ENCODE peak calls at places on chromosomes 11 and 22, in ten cellular contexts. W is heart right ventricle, L is A549, T is PC-3, X is AG09309, R is lower leg skin, G is choroid plexus epithelial cell, K is uterus, P is pancreas, Y is astrocyte of the spinal cord. A is an unnamed sample.

GRCh38 chr11:16924826-16925494 is 89.3 kb downstream of the PLEKHA7 start:
- DNase-seq in W (peak), L (peak), T (peak), X (no peak), R (peak), G (peak), K (peak), P (peak), Y (peak), A (peak)

GRCh38 chr11:6926208-6927029 is at the start of gene ZNF215:
- DNase-seq in W (peak), L (peak), T (peak), X (peak), R (no peak), G (peak), K (peak), P (peak), Y (peak), A (peak)

GRCh38 chr11:44746894-44747293 is 20.1 kb downstream of the TSPAN18 start:
- DNase-seq in W (peak), L (no peak), T (no peak), X (no peak), R (no peak), G (no peak), K (peak), P (no peak), Y (no peak), A (no peak)

GRCh38 chr11:82927264-82927880 is 25.8 kb downstream of the DDIAS start:
- DNase-seq in W (peak), L (peak), T (peak), X (peak), R (no peak), G (peak), K (peak), P (peak), Y (peak), A (peak)

GRCh38 chr11:25838918-25839611 is 492.9 kb upstream of the ANO3 start:
- DNase-seq in W (no peak), L (no peak), T (peak), X (no peak), R (no peak), G (peak), K (no peak), P (no peak), Y (no peak), A (no peak)

GRCh38 chr11:128766687-128767086 is 72.8 kb downstream of the FLI1 start:
- DNase-seq in W (peak), L (no peak), T (no peak), X (no peak), R (no peak), G (peak), K (no peak), P (no peak), Y (no peak), A (no peak)

GRCh38 chr11:9137293-9138132 is 46.1 kb upstream of the SCUBE2 start:
- DNase-seq in W (peak), L (peak), T (peak), X (no peak), R (peak), G (peak), K (peak), P (peak), Y (peak), A (peak)

GRCh38 chr22:48300877-48301276 is 1526.8 kb downstream of the BRD1 start:
- DNase-seq in W (no peak), L (no peak), T (no peak), X (no peak), R (no peak), G (no peak), K (no peak), P (no peak), Y (no peak), A (no peak)

GRCh38 chr22:39727541-39727940 is 157.0 kb downstream of the CACNA1I start:
- DNase-seq in W (no peak), L (peak), T (peak), X (no peak), R (no peak), G (peak), K (no peak), P (no peak), Y (no peak), A (no peak)

GRCh38 chr22:28188480-28188879 is 269.4 kb upstream of the PITPNB start:
- DNase-seq in W (no peak), L (no peak), T (no peak), X (no peak), R (no peak), G (no peak), K (no peak), P (no peak), Y (no peak), A (no peak)
- TF ChIP-seq CTCF in W (no peak), L (no peak), T (no peak), X (no peak), R (no peak), G (no peak), K (no peak), P (no peak), Y (no peak), A (no peak)

DNA sequence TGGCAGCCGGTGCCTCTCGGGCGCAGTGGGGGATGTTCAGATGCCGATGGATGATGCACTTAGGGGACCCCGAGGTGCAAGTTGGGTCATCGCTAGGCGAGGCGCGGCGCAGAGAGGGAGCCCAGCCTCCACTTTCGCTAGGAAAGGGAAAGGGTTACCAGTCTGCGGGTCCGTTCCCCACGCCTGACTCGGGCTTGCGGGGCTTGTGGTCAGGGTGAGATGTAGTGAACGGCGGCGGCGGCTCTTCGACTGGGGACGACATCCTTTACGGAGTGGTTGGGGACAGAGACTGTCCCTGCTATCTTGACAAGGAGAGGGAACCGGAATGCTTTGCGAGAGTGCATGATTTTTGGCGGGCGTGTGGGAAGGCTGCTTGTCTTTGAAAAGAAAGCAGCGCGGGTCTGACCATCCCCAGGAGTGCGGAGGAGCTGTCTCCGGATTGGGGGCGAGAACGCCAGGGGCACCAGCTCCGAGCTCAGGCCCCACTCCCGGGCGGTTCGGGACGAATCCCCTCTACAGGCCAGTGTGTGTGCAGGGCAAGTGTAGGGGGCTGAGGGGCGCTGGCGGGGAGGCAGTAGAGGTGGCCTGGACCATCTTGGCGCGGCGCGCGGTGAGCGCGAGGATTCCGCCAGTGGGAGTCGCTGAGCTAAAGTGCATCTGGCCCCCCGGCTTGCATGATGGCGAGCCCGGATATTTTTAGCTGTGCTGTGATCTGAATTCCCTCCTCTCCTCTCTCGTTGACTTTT is 1.1 kb downstream of the FAT3 start:
- DNase-seq in W (no peak), L (no peak), T (no peak), X (no peak), R (no peak), G (no peak), K (no peak), P (no peak), Y (peak), A (no peak)
- TF ChIP-seq CTCF in W (peak), L (no peak), T (no peak), X (peak), R (no peak), G (peak), K (no peak), P (no peak), Y (peak), A (no peak)

DNA sequence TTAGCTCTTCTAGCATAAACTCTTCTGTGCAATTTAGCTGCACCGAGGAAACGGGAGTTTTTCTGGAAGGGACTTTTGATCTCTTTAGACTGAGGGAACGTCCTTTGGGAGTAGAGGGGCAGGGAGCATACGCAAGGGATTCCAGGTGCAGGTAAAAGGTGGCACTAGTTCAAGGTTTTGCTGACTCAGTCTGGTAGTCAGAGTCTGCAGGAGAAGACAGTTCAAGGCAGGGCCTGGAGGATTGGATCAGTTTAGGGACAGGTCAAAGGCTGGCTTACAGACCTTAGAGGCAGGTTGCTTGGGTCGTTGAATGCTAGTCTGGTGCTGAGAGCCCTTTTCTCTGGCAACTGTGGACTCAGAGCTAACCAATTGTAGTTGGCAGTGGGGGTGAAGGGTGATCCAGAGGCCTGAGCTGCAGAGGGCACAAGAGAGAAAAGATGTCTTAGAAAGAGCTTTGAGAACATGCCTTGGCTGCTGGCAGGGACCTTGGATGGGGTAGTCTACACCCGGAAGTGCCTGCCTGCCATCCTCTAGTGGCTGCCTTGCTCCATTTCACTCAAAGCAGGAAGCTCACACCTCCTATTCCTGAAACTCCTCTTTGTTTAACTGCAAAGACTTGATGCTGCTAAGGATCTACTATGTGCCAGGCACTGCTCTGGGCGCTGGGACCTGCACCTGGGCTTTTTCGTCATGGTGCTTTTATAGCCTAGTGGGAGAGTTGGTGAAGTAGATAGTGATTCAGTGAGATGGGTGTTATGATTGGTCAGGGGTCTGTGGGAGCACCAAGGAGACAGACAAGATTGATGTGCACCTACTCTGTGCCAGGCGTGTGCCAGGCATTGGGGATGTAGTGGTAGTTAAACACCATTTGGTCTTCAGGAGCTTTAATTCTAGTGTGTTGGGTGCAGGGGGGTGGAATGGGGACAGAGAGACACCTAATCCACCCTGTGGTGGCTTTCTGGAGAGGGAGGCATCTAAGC is 17.1 kb downstream of the MIAT start:
- DNase-seq in W (no peak), L (no peak), T (no peak), X (no peak), R (no peak), G (no peak), K (no peak), P (no peak), Y (no peak), A (no peak)
- TF ChIP-seq CTCF in W (no peak), L (no peak), T (no peak), X (no peak), R (no peak), G (no peak), K (no peak), P (no peak), Y (no peak), A (no peak)

GRCh38 chr11:32448232-32448631 is 12.9 kb upstream of the WT1 start:
- DNase-seq in W (no peak), L (peak), T (peak), X (no peak), R (no peak), G (peak), K (peak), P (no peak), Y (no peak), A (peak)
- TF ChIP-seq CTCF in W (no peak), L (peak), T (peak), X (no peak), R (no peak), G (peak), K (peak), P (no peak), Y (peak), A (no peak)

GRCh38 chr11:18393581-18394299 is 623 bp upstream of the LDHA start:
- DNase-seq in W (no peak), L (peak), T (no peak), X (no peak), R (no peak), G (no peak), K (no peak), P (no peak), Y (no peak), A (no peak)

GRCh38 chr11:18394300-18394927 is at the start of gene LDHA:
- DNase-seq in W (peak), L (peak), T (peak), X (peak), R (peak), G (peak), K (peak), P (peak), Y (peak), A (peak)

GRCh38 chr11:18390088-18390487 is 4.3 kb upstream of the LDHA start:
- DNase-seq in W (no peak), L (no peak), T (no peak), X (no peak), R (no peak), G (no peak), K (no peak), P (no peak), Y (no peak), A (no peak)

GRCh38 chr11:18394928-18395734 is 768 bp downstream of the LDHA start:
- DNase-seq in W (peak), L (peak), T (no peak), X (no peak), R (no peak), G (peak), K (peak), P (no peak), Y (no peak), A (no peak)

DNA sequence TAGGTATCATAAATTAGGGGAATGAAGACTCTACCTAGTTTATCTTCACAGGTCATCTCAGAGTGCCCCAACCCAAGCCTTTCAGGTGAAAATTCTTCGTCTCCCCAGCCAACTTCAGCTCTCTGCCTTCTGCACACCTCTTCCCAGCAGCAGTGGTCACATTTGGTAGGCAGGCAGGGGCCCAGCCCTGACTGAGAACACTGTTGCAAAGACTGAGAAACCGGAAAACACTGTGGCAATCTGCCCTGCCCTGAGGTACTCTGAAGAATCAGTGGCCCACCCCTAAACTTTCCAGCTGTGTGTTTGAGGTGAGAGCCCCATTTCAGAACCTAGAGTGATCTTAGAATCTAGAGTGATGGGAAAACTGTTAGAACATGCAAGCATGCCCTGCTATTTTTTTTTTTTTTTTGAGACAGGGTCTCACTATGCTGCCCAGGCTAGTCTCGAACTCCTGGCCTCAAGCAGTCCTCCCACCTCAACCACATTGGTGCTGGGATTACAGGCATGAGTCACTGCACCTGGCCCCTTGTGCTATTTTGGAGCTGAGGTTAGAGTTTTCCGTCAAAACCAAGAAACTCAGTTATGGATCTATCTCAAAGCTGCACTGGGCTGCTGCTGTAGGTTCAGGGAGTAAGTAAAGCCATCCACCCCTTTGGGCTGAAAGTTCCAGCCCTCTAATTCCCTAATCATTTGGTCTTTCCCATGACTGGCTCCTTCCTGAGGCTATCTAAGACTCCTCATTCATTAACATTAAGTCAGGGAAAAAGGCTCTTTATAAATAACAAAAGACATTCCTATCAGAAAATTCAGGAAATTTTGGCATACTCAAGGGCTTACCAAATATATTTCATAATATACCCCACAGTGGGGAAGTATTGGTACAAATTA is 1.7 kb upstream of the LDHA start:
- DNase-seq in W (no peak), L (no peak), T (no peak), X (no peak), R (no peak), G (no peak), K (no peak), P (no peak), Y (no peak), A (peak)
- TF ChIP-seq CTCF in W (no peak), L (no peak), T (no peak), X (no peak), R (no peak), G (no peak), K (no peak), P (no peak), Y (no peak), A (no peak)

GRCh38 chr11:68300076-68300830 is 12.1 kb upstream of the LRP5 start:
- DNase-seq in W (no peak), L (no peak), T (no peak), X (no peak), R (no peak), G (no peak), K (no peak), P (no peak), Y (no peak), A (no peak)
- TF ChIP-seq CTCF in W (no peak), L (no peak), T (peak), X (no peak), R (no peak), G (no peak), K (no peak), P (no peak), Y (no peak), A (no peak)

A was measured in MCF 10A.